ENCODE peak calls at places on chromosomes 12 and 14, in five cellular contexts. Q, I, F, P and M are unnamed samples.

GRCh38 chr12:14768823-14769405 is 34.4 kb downstream of the WBP11 start:
- DNase-seq in I (no peak), P (peak), F (no peak), Q (no peak), M (no peak)

GRCh38 chr14:99733551-99734405 is 49.7 kb downstream of the CYP46A1 start:
- DNase-seq in F (no peak), Q (no peak), I (no peak), P (no peak), M (no peak)

GRCh38 chr12:1318327-1319031 is 275.9 kb downstream of the FBXL14 start:
- DNase-seq in F (no peak), I (no peak), P (no peak), Q (no peak), M (no peak)

GRCh38 chr12:131759176-131759575 is 48.3 kb downstream of the SFSWAP start:
- DNase-seq in I (no peak), P (no peak), Q (no peak), F (no peak), M (no peak)

GRCh38 chr12:104354868-104355570 is 51.5 kb downstream of the EID3 start:
- DNase-seq in Q (no peak), P (no peak), I (no peak), F (no peak), M (no peak)

GRCh38 chr14:59905193-59905592 is 14.8 kb upstream of the LRRC9 start:
- DNase-seq in P (no peak), Q (no peak), F (no peak), I (no peak), M (no peak)

GRCh38 chr14:95218472-95219193 is 61.3 kb upstream of the DICER1 start:
- DNase-seq in F (no peak), I (no peak), Q (no peak), P (no peak), M (no peak)

GRCh38 chr12:63802012-63802608 is 22.4 kb downstream of the RXYLT1 start:
- DNase-seq in P (no peak), Q (no peak), I (no peak), F (no peak), M (no peak)

GRCh38 chr14:79510659-79511058 is 700.6 kb downstream of the DIO2 start:
- DNase-seq in Q (no peak), I (no peak), F (no peak), P (no peak), M (no peak)

GRCh38 chr12:107649615-107650014 is 36.0 kb upstream of the PWP1 start:
- DNase-seq in P (no peak), F (no peak), Q (no peak), I (no peak), M (no peak)

GRCh38 chr12:80580254-80580653 is 127.2 kb upstream of the MYF6 start:
- DNase-seq in P (no peak), I (no peak), Q (no peak), F (no peak), M (no peak)

GRCh38 chr12:34051486-34051885 is 29.2 kb downstream of the ALG10 start:
- DNase-seq in Q (no peak), F (no peak), I (no peak), P (no peak), M (no peak)

GRCh38 chr12:4268549-4269181 is 4.9 kb upstream of the CCND2 start:
- DNase-seq in I (no peak), F (no peak), Q (no peak), P (no peak), M (no peak)

GRCh38 chr12:117830471-117830870 is 138.3 kb downstream of the KSR2 start:
- DNase-seq in Q (no peak), P (no peak), F (no peak), I (no peak), M (no peak)

GRCh38 chr14:51547260-51547659 is 104.5 kb upstream of the FRMD6 start:
- DNase-seq in I (no peak), Q (peak), P (no peak), F (no peak), M (no peak)

GRCh38 chr14:98946995-98947394 is 325.0 kb downstream of the BCL11B start:
- DNase-seq in P (no peak), F (no peak), Q (no peak), I (no peak), M (no peak)

GRCh38 chr12:534216-534615 is 74.5 kb downstream of the B4GALNT3 start:
- DNase-seq in Q (no peak), I (no peak), F (no peak), P (no peak), M (no peak)

GRCh38 chr12:14283489-14284144 is 81.9 kb upstream of the ATF7IP start:
- DNase-seq in F (no peak), I (no peak), Q (no peak), P (peak), M (no peak)

GRCh38 chr12:46675736-46676135 is 150.1 kb downstream of the SLC38A4 start:
- DNase-seq in F (no peak), P (no peak), Q (no peak), I (peak), M (no peak)

GRCh38 chr14:72685456-72685855 is 208.4 kb downstream of the DPF3 start:
- DNase-seq in Q (no peak), P (no peak), F (no peak), I (no peak), M (no peak)

GRCh38 chr12:1801285-1801975 is 18.9 kb upstream of the LRTM2 start:
- DNase-seq in P (no peak), Q (no peak), I (no peak), F (no peak), M (no peak)

GRCh38 chr14:50373959-50374358 is 22.7 kb downstream of the CDKL1 start:
- DNase-seq in Q (no peak), I (no peak), F (no peak), P (no peak), M (no peak)

GRCh38 chr14:50379563-50379962 is 17.1 kb downstream of the CDKL1 start:
- DNase-seq in Q (no peak), P (no peak), F (no peak), I (no peak), M (no peak)

GRCh38 chr14:50377671-50378070 is 19.0 kb downstream of the CDKL1 start:
- DNase-seq in P (no peak), I (no peak), Q (no peak), F (no peak), M (no peak)

GRCh38 chr14:50371546-50371945 is 25.1 kb downstream of the CDKL1 start:
- DNase-seq in Q (no peak), I (no peak), F (no peak), P (no peak), M (peak)

DNA sequence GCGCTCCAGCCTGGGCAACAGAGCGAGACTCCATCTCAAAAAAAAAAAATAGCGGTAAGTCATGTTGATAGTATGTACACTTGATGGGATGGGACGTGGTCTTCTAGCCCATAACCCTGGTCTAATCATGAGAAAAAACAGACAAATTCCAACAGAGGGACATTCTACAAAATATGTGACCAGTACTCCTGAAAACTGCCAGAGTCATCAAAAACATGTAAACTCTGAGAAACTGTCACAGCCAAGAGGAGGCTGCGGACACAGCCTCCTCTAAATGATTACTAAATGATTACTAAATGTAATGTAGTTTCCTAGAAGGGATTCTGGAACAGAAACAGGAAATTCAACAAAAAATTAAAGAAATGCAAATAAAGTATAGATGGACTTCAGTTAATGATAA is 20.9 kb downstream of the CDKL1 start:
- DNase-seq in P (no peak), Q (no peak), F (no peak), I (no peak), M (no peak)
- TF ChIP-seq SP1 in P (no peak), Q (no peak), F (no peak), I (no peak), M (no peak)

GRCh38 chr12:122977153-122977552 is 2.1 kb downstream of the OGFOD2 start:
- DNase-seq in F (no peak), P (no peak), Q (no peak), I (no peak), M (no peak)

GRCh38 chr12:122974274-122974891 is 661 bp upstream of the OGFOD2 start:
- DNase-seq in Q (peak), P (peak), I (peak), F (peak), M (peak)

GRCh38 chr12:122976648-122976975 is 1.6 kb downstream of the OGFOD2 start:
- DNase-seq in I (no peak), Q (no peak), P (no peak), F (no peak), M (no peak)

GRCh38 chr12:122975790-122976647 is 975 bp downstream of the OGFOD2 start:
- DNase-seq in I (no peak), P (no peak), Q (no peak), F (no peak), M (no peak)

GRCh38 chr12:122974892-122975789 is at the start of gene OGFOD2:
- DNase-seq in Q (peak), I (peak), P (peak), F (peak), M (peak)
- TF ChIP-seq CTCF in Q (no peak), I (no peak), P (no peak), F (no peak), M (no peak)

GRCh38 chr12:51868821-51869489 is 18.9 kb upstream of the ANKRD33 start:
- DNase-seq in I (no peak), F (peak), Q (no peak), P (no peak), M (peak)
- H3K9ac ChIP-seq in I (no peak), F (no peak), Q (no peak), P (no peak), M (no peak)

GRCh38 chr12:95882080-95882479 is 23.3 kb downstream of the SNRPF start:
- DNase-seq in I (no peak), P (no peak), F (no peak), Q (no peak), M (no peak)
- TF ChIP-seq SP1 in I (no peak), P (no peak), F (no peak), Q (no peak), M (no peak)

DNA sequence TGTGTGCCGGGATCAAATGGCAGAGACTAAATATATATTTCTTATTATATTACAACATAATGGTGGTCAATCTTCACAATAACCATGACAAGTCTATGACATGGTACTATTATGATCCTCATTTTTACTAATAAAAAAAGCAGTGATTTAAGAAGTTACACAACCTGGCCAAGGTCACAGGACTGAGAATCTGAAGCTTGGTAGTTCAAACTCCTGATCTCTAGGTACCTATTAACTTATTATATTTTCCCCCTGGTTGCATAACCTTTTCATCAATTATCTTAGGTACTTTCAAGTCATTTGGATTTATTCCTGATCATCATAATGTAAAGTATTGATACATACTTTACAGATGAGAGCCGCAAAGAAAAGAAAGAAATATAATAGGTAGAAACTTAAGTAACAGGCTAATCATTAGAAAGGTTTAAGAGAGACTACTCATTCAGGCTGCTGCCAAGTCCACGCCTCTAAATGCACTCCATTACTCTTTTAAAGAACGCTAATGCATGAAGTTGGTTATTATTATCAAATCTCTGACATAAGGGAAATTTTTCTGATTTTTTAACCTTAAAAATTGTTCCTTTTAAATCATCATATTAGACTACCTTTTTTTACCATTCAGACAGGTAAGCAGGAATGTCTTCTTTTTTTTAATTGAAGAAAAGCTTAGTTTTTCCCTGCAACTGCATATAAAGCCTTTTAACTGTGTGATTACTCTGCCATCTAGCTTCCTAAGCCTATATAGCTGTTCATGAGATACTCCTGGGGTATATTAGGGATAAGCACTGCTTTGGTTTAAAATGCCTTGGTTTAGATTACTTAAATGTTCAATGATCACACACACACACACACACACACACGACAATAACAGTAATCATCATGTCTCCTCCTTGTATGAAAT is 35.6 kb downstream of the RPS29 start:
- DNase-seq in P (no peak), I (peak), F (no peak), Q (peak), M (no peak)
- TF ChIP-seq CTCF in P (peak), I (peak), F (peak), Q (peak), M (peak)

DNA sequence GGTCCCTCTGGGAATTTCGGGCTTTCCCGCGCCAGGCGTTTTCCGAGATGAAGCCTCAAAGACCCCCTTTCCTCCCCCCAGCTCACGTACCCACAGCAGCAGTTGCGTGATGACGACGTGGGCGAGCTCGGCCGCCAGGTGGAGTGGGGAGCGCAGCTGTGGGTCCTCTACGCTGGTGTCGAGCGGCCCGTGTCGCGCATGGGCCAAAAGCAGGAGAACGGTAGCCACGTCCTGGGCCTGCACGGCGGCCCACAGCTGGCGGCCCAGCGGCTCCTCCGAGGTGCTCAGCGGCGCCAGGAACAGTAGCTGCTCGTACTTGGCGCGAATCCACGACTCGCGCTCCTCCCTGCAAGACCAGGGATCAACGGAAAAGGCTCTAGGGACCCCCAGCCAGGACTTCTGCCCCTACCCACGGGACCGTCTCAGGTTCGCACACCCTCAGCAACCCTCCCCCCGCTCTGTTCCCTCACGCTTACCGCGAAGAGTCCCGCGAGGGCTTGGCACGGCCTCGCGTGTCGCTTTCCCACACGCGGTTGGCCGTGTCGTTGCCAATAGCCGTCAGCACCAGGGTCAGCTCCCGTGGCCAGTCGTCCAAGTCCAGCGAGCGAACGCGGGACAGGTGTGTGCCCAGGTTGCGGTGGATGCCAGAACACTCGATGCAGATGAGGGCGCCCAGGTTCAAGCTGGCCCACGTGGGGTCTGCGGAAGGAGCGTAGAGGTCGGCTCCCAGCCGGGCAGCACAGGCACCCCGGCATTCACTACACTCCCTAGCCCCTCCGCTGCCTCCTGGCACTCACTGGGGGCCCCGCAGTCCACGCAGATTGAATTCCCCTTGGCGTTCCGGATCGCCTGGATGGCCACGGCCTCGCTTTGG is 11.4 kb downstream of the AGAP2 start:
- DNase-seq in I (no peak), Q (no peak), F (no peak), P (no peak), M (no peak)
- H3K9ac ChIP-seq in I (peak), Q (peak), F (no peak), P (no peak), M (no peak)